ENCODE peak calls at places on chromosomes 5 and 9, in five cellular contexts. F is A549, G is right atrium auricular region, D is fibroblast of the aortic adventitia, V is dorsolateral prefrontal cortex. O is an unnamed sample.

GRCh38 chr9:115118471-115119156 is 657 bp upstream of the TNC start:
- DNase-seq in F (peak; percentile 44), G (peak; percentile 62), D (peak; percentile 86), V (peak; percentile 47), O (peak; percentile 95)

GRCh38 chr5:78720234-78720985 is 71.8 kb upstream of the LHFPL2 start:
- DNase-seq in F (no peak), G (no peak), D (no peak), V (no peak), O (no peak)

GRCh38 chr5:56247596-56247995 is 14.5 kb upstream of the ANKRD55 start:
- DNase-seq in F (no peak), G (no peak), D (peak; percentile 88), V (no peak), O (peak; percentile 62)

GRCh38 chr5:74787424-74787823 is 20.4 kb downstream of the NSA2 start:
- DNase-seq in F (no peak), G (no peak), D (no peak), V (no peak), O (no peak)

GRCh38 chr5:139949710-139950109 is 93.4 kb downstream of the NRG2 start:
- DNase-seq in F (no peak), G (peak; percentile 53), D (no peak), V (no peak), O (no peak)

GRCh38 chr9:89935791-89936190 is 331.0 kb downstream of the GADD45G start:
- DNase-seq in F (no peak), G (no peak), D (peak; percentile 7), V (no peak), O (no peak)

GRCh38 chr5:10567781-10568321 is 4.0 kb downstream of the ANKRD33B start:
- DNase-seq in F (no peak), G (no peak), D (peak; percentile 69), V (no peak), O (no peak)

GRCh38 chr9:30774326-30774725 is 1610.1 kb upstream of the ACO1 start:
- DNase-seq in F (peak; percentile 41), G (no peak), D (no peak), V (no peak), O (no peak)

GRCh38 chr9:78029601-78030552 is 1.7 kb downstream of the GNAQ start:
- DNase-seq in F (peak; percentile 23), G (no peak), D (peak; percentile 64), V (no peak), O (no peak)

GRCh38 chr5:168530751-168531150 is 1.6 kb downstream of the FBLL1 start:
- DNase-seq in F (no peak), G (no peak), D (no peak), V (no peak), O (no peak)

GRCh38 chr5:59361454-59361853 is 532.1 kb downstream of the PDE4D start:
- DNase-seq in F (peak; percentile 88), G (no peak), D (no peak), V (no peak), O (no peak)

GRCh38 chr9:130383350-130383715 is 61.4 kb upstream of the ASS1 start:
- DNase-seq in F (no peak), G (no peak), D (no peak), V (no peak), O (no peak)

GRCh38 chr5:134463991-134464760 is 52.5 kb upstream of the CDKN2AIPNL start:
- DNase-seq in F (no peak), G (no peak), D (no peak), V (peak; percentile 16), O (no peak)

GRCh38 chr9:83431470-83432060 is 106.6 kb downstream of the FRMD3 start:
- DNase-seq in F (peak; percentile 26), G (no peak), D (peak; percentile 6), V (no peak), O (no peak)

GRCh38 chr9:107348836-107349235 is 65.8 kb downstream of the RAD23B start:
- DNase-seq in F (no peak), G (peak; percentile 42), D (no peak), V (no peak), O (no peak)

GRCh38 chr9:87594218-87594617 is 96.6 kb downstream of the DAPK1 start:
- DNase-seq in F (no peak), G (no peak), D (peak; percentile 64), V (no peak), O (peak; percentile 48)

GRCh38 chr5:34550255-34550654 is 105.9 kb upstream of the RAI14 start:
- DNase-seq in F (no peak), G (no peak), D (no peak), V (no peak), O (no peak)

GRCh38 chr5:39178171-39178570 is 41.2 kb downstream of the FYB1 start:
- DNase-seq in F (peak; percentile 27), G (no peak), D (peak; percentile 22), V (no peak), O (no peak)

GRCh38 chr9:130172858-130173461 is 756 bp downstream of the NCS1 start:
- DNase-seq in F (no peak), G (no peak), D (no peak), V (no peak), O (no peak)

GRCh38 chr5:115732026-115732425 is 84.4 kb downstream of the CDO1 start:
- DNase-seq in F (no peak), G (no peak), D (no peak), V (no peak), O (no peak)

GRCh38 chr5:171307843-171308452 is 1.1 kb upstream of the TLX3 start:
- DNase-seq in F (no peak), G (no peak), D (no peak), V (no peak), O (peak; percentile 18)

GRCh38 chr5:108339220-108339619 is 42.7 kb downstream of the FBXL17 start:
- DNase-seq in F (peak; percentile 2), G (no peak), D (peak; percentile 29), V (no peak), O (no peak)

GRCh38 chr9:136075881-136076678 is 19.0 kb downstream of the NACC2 start:
- DNase-seq in F (no peak), G (no peak), D (no peak), V (no peak), O (no peak)

GRCh38 chr9:78860806-78861475 is 564.0 kb downstream of the PSAT1 start:
- DNase-seq in F (no peak), G (no peak), D (peak; percentile 57), V (no peak), O (peak; percentile 65)

GRCh38 chr5:115186794-115187193 is 17.1 kb upstream of the TRIM36 start:
- DNase-seq in F (no peak), G (no peak), D (no peak), V (no peak), O (no peak)

GRCh38 chr9:90038778-90039177 is 434.0 kb downstream of the GADD45G start:
- DNase-seq in F (no peak), G (no peak), D (no peak), V (no peak), O (no peak)

DNA sequence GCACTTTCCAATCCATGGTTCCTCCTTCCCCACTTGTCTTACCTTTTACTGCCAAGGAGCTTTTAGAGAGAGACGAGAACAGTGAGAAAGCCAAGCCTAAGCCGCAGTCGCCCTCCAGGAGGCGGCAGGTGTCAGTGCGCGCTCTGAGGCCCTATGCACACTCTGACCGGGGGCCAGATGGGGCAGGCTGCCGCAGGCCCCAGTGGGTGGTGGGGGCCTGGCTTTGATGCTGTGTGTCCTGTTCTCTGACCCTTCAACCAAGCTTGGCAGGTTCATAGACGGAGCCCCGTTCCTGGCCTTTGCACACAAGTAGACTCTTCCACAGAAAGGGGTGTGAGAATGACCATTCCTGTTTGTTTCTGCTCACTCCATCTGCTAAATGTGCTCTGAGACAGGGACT is 77.3 kb downstream of the WNK2 start:
- DNase-seq in F (no peak), G (peak; percentile 36), D (no peak), V (peak; percentile 26), O (no peak)
- TF ChIP-seq CTCF in F (no peak), G (no peak), D (no peak), V (no peak), O (no peak)

GRCh38 chr5:13511442-13511841 is 433.0 kb downstream of the DNAH5 start:
- DNase-seq in F (no peak), G (no peak), D (no peak), V (no peak), O (no peak)
- TF ChIP-seq CTCF in F (no peak), G (no peak), D (no peak), V (no peak), O (no peak)

DNA sequence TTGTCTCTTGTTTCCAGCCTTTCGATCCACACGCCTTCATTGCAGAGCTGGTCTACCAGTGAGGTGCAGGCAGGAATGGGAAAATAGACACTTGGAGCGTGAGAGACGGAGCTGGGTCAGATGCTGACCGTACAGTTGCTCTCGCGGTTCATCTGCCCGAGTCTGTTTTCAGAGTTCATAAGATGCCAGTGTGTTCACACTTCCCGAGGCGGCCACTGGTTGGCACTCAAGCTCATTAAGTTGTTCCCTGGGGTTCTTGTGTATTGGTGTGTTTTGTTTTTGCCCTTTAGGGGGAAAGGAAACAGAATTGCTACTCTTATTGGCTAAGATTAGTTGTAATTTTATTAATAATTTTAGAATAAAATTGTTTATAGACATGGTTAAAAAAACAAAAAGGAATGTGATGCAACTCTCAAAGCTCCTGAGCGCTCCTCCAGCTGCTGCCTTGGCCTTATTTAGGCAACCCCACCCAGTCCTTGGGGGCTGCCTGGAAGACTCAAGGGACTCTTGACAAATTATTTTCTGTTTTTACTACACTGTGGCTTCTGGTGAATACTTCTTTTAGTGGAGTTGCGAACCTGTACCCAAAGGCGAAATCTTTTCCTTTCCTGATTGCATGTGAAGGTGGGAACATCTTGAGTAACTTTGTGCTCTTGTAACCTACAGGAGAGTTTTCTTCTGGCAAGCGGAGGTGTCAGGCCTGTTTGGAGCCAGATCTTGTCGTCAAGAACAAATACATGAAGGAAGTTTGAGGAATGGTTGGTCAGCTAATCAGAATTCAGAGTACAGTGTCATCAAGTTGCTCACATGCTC is 146.1 kb downstream of the MAST4 start:
- DNase-seq in F (peak; percentile 61), G (no peak), D (no peak), V (peak; percentile 50), O (no peak)
- TF ChIP-seq CTCF in F (peak; percentile 35), G (peak; percentile 60), D (no peak), V (peak; percentile 32), O (peak; percentile 31)

GRCh38 chr9:20191239-20191840 is 402.5 kb upstream of the SLC24A2 start:
- DNase-seq in F (peak; percentile 9), G (no peak), D (no peak), V (no peak), O (no peak)
- TF ChIP-seq CTCF in F (no peak), G (no peak), D (no peak), V (no peak), O (no peak)

GRCh38 chr5:79999722-80000121 is 8.7 kb upstream of the MTX3 start:
- DNase-seq in F (no peak), G (no peak), D (no peak), V (no peak), O (no peak)
- TF ChIP-seq CTCF in F (no peak), G (no peak), D (no peak), V (no peak), O (no peak)

O was measured in astrocyte of the spinal cord.